ENCODE peak calls at places on chromosomes 6 and 20, in eight cellular contexts. C is pancreas, O is ovary, N is lower leg skin, W is mammary epithelial cell, D is AG04449, Y is PC-3, V is GM13977. L is an unnamed sample.

GRCh38 chr6:156283091-156283490 is 494.1 kb upstream of the ARID1B start:
- DNase-seq in Y (no peak), O (no peak), D (no peak), N (no peak), C (no peak), V (no peak), W (no peak), L (no peak)

GRCh38 chr6:30154709-30155521 is 6.1 kb downstream of the TRIM10 start:
- DNase-seq in V (no peak), O (no peak), D (peak), Y (peak), C (no peak), W (peak), N (no peak), L (peak)

GRCh38 chr20:13416531-13416930 is 195.5 kb downstream of the ISM1 start:
- DNase-seq in Y (no peak), N (no peak), D (no peak), V (no peak), C (no peak), O (no peak), W (no peak), L (no peak)

GRCh38 chr6:10425973-10426780 is 11.3 kb upstream of the TFAP2A start:
- DNase-seq in D (no peak), W (peak), V (peak), N (no peak), C (peak), O (no peak), Y (no peak), L (no peak)

GRCh38 chr6:158060447-158061360 is 79.0 kb downstream of the SYNJ2 start:
- DNase-seq in N (peak), C (peak), W (peak), D (peak), O (peak), V (no peak), Y (peak), L (peak)

GRCh38 chr6:85798934-85799490 is 156.3 kb upstream of the SYNCRIP start:
- DNase-seq in N (no peak), V (no peak), C (no peak), W (no peak), Y (peak), O (no peak), D (no peak), L (no peak)

GRCh38 chr6:11875325-11876109 is 96.9 kb upstream of the ADTRP start:
- DNase-seq in C (no peak), O (no peak), V (no peak), Y (no peak), N (no peak), W (no peak), D (no peak), L (no peak)

GRCh38 chr6:148885154-148885870 is 138.5 kb downstream of the UST start:
- DNase-seq in N (no peak), C (no peak), D (peak), V (no peak), W (peak), Y (peak), O (no peak), L (no peak)

GRCh38 chr20:33062750-33063149 is 9.0 kb downstream of the BPIFB3 start:
- DNase-seq in W (no peak), O (no peak), V (no peak), D (no peak), Y (no peak), N (no peak), C (no peak), L (no peak)

GRCh38 chr20:45268531-45268930 is 14.2 kb upstream of the SLPI start:
- DNase-seq in Y (peak), W (no peak), C (no peak), V (no peak), N (no peak), O (no peak), D (no peak), L (no peak)

GRCh38 chr6:133230022-133230421 is 11.1 kb upstream of the EYA4 start:
- DNase-seq in V (no peak), D (no peak), W (no peak), O (no peak), Y (peak), C (no peak), N (no peak), L (no peak)

GRCh38 chr6:21479140-21479539 is 114.4 kb upstream of the SOX4 start:
- DNase-seq in W (no peak), C (peak), D (no peak), V (no peak), O (peak), N (no peak), Y (peak), L (no peak)

GRCh38 chr6:151026021-151026663 is 160.6 kb downstream of the MTHFD1L start:
- DNase-seq in W (no peak), O (no peak), D (no peak), V (no peak), C (no peak), Y (peak), N (no peak), L (no peak)

GRCh38 chr6:33828452-33828763 is 24.6 kb upstream of the MLN start:
- DNase-seq in D (no peak), V (no peak), N (no peak), Y (no peak), O (no peak), W (no peak), C (no peak), L (no peak)

GRCh38 chr20:57672164-57672563 is 37.7 kb downstream of the PMEPA1 start:
- DNase-seq in Y (no peak), O (peak), N (peak), W (no peak), D (no peak), V (no peak), C (no peak), L (no peak)

GRCh38 chr6:27478141-27478705 is 5.3 kb upstream of the ZNF184 start:
- DNase-seq in V (peak), D (no peak), C (no peak), Y (peak), O (no peak), W (peak), N (no peak), L (no peak)

GRCh38 chr20:10433014-10433622 is 904 bp downstream of the MKKS start:
- DNase-seq in O (no peak), C (no peak), W (peak), V (no peak), Y (peak), N (no peak), D (no peak), L (no peak)

GRCh38 chr6:18016133-18016532 is 28.7 kb upstream of the KIF13A start:
- DNase-seq in D (no peak), C (no peak), V (no peak), Y (no peak), N (no peak), W (peak), O (no peak), L (no peak)

GRCh38 chr6:63526931-63527330 is 45.3 kb upstream of the LOC128125822 start:
- DNase-seq in Y (no peak), C (no peak), D (no peak), V (no peak), O (no peak), W (no peak), N (no peak), L (no peak)

GRCh38 chr20:44730441-44730840 is 15.2 kb upstream of the KCNK15 start:
- DNase-seq in C (no peak), O (no peak), Y (peak), V (no peak), N (no peak), D (peak), W (peak), L (no peak)

GRCh38 chr20:18276821-18277220 is 11.5 kb upstream of the ZNF133 start:
- DNase-seq in W (peak), V (peak), Y (peak), N (peak), D (no peak), O (peak), C (peak), L (peak)

GRCh38 chr20:37745553-37745952 is 51.7 kb downstream of the CTNNBL1 start:
- DNase-seq in C (no peak), D (no peak), O (no peak), Y (peak), V (no peak), W (no peak), N (no peak), L (no peak)

GRCh38 chr20:13877789-13878188 is 93.0 kb downstream of the NDUFAF5 start:
- DNase-seq in V (no peak), N (no peak), W (no peak), D (no peak), C (no peak), Y (no peak), O (no peak), L (no peak)

GRCh38 chr6:162856885-162857284 is 129.1 kb downstream of the PACRG start:
- DNase-seq in O (no peak), Y (peak), W (peak), V (no peak), D (peak), C (peak), N (peak), L (peak)

GRCh38 chr6:20746805-20747204 is 212.5 kb downstream of the CDKAL1 start:
- DNase-seq in V (peak), Y (no peak), N (no peak), W (no peak), O (no peak), D (no peak), C (no peak), L (no peak)

GRCh38 chr6:129253731-129254130 is 370.8 kb downstream of the LAMA2 start:
- DNase-seq in D (no peak), Y (no peak), O (no peak), W (no peak), V (no peak), C (no peak), N (no peak), L (no peak)

GRCh38 chr6:158703121-158703839 is 53.4 kb downstream of the SYTL3 start:
- DNase-seq in C (no peak), W (no peak), V (no peak), D (no peak), O (no peak), N (peak), Y (no peak), L (no peak)

GRCh38 chr6:55726144-55726543 is 147.2 kb upstream of the HMGCLL1 start:
- DNase-seq in D (no peak), V (no peak), N (no peak), Y (no peak), W (no peak), O (no peak), C (no peak), L (no peak)

GRCh38 chr6:167826230-167827061 is at the start of gene AFDN:
- DNase-seq in Y (peak), V (peak), O (peak), C (peak), N (peak), W (peak), D (no peak), L (no peak)

GRCh38 chr6:144883915-144884314 is 598.8 kb downstream of the UTRN start:
- DNase-seq in D (no peak), C (no peak), Y (no peak), O (no peak), V (no peak), N (no peak), W (no peak), L (no peak)

GRCh38 chr6:169074551-169074950 is 179.1 kb downstream of the THBS2 start:
- DNase-seq in Y (no peak), O (no peak), N (no peak), V (no peak), C (no peak), D (peak), W (no peak), L (no peak)

GRCh38 chr6:130037207-130037811 is 18.9 kb downstream of the L3MBTL3 start:
- DNase-seq in Y (peak), C (no peak), O (no peak), W (no peak), V (no peak), N (no peak), D (no peak), L (no peak)

GRCh38 chr6:36840471-36841461 is 1.5 kb upstream of the CPNE5 start:
- DNase-seq in V (no peak), O (no peak), W (no peak), C (no peak), Y (no peak), D (no peak), N (no peak), L (no peak)

GRCh38 chr6:152273002-152273401 is 364.2 kb downstream of the SYNE1 start:
- DNase-seq in W (peak), D (no peak), O (no peak), V (no peak), Y (peak), C (no peak), N (no peak), L (no peak)

GRCh38 chr6:41801380-41801779 is 13.9 kb downstream of the TOMM6 start:
- DNase-seq in Y (peak), O (no peak), N (no peak), W (no peak), C (no peak), V (no peak), D (no peak), L (no peak)
- TF ChIP-seq CTCF in Y (peak), O (no peak), N (no peak), W (peak), C (no peak), V (peak), D (peak), L (peak)

DNA sequence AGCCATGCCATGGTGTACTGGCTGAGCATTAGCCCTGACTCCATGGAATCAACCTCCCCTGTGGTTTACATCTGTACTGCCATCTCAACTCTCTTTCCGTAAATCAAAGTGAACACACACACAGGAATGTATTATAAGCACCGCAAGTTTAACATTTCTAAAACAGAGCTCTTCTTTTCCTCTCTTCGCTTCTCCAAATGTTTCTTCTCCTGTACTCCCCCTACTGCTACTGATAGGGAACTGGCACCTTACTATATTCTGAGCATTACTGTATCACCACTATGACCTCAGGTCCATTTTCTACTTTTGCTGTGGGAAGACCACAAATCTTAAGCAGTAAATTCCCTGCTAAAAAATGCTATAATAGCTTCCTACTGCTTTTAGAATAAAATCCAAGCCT is 101.2 kb downstream of the NUS1 start:
- DNase-seq in C (no peak), W (peak), Y (no peak), O (no peak), V (no peak), D (no peak), N (no peak), L (no peak)
- TF ChIP-seq CTCF in C (no peak), W (peak), Y (peak), O (no peak), V (peak), D (no peak), N (no peak), L (no peak)

GRCh38 chr6:1334725-1335124 is 22.8 kb downstream of the FOXQ1 start:
- DNase-seq in V (no peak), D (no peak), Y (no peak), C (peak), N (no peak), W (no peak), O (no peak), L (no peak)

GRCh38 chr6:1335367-1336037 is 23.6 kb downstream of the FOXQ1 start:
- DNase-seq in W (peak), D (peak), V (no peak), C (peak), O (no peak), N (peak), Y (peak), L (peak)

GRCh38 chr6:1337791-1338190 is 25.9 kb downstream of the FOXQ1 start:
- DNase-seq in W (no peak), Y (peak), V (no peak), D (no peak), O (no peak), C (no peak), N (no peak), L (peak)

GRCh38 chr6:1336246-1336843 is 24.4 kb downstream of the FOXQ1 start:
- DNase-seq in Y (peak), C (peak), D (no peak), W (peak), V (no peak), O (no peak), N (peak), L (no peak)
- TF ChIP-seq CTCF in Y (peak), C (peak), D (peak), W (peak), V (peak), O (no peak), N (peak), L (peak)

DNA sequence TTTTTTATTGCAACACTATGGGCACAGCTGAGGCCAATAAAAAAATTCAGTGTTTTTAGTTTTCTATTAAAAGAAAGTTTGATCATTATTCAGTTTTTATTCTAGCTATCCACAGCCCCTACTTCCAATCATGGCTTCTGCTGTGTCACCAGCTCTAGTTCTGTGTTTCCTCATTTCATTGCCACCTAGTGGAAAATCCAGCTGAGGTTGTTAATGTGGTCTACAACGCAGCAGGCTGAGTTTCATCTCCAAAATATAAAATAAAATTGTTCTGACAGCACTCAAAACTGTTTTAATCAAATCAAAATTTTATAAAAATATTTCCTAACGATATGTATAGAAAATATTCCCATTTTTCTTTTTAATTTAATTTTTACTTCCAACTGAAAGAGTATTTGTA is 13.6 kb downstream of the COL9A1 start:
- DNase-seq in N (no peak), O (no peak), V (no peak), C (no peak), D (no peak), W (no peak), Y (no peak), L (no peak)
- TF ChIP-seq CTCF in N (no peak), O (no peak), V (no peak), C (no peak), D (no peak), W (no peak), Y (peak), L (no peak)

L was measured in AG09319.